ENCODE peak calls at places on chromosomes 3 and 15, in ten cellular contexts. M is NT2/D1; X is CD8-positive, alpha-beta T cell; V is tibial artery; K is mammary epithelial cell; G is pancreas; D is adipocyte; Y is MM.1S; W is mesendoderm; N is sigmoid colon. T is an unnamed sample.
A peak's percentile ranks its signal among the peaks of the same experiment; 100 is the strongest.

GRCh38 chr3:123733341-123733740 is 148.5 kb upstream of the HACD2 start:
- DNase-seq in W (no peak), X (no peak), M (no peak), Y (no peak), N (no peak), D (no peak), V (no peak), G (no peak), K (peak; percentile 53), T (no peak)

GRCh38 chr15:78405336-78405924 is 32.6 kb upstream of the IREB2 start:
- DNase-seq in K (no peak), D (no peak), M (no peak), G (no peak), N (no peak), X (no peak), Y (no peak), W (peak; percentile 40), V (no peak), T (peak; percentile 63)

GRCh38 chr3:16319723-16320122 is 54.7 kb downstream of the OXNAD1 start:
- DNase-seq in X (no peak), W (no peak), D (no peak), K (no peak), V (no peak), N (no peak), G (no peak), M (no peak), Y (no peak), T (no peak)

GRCh38 chr3:144665567-144666053 is 694.0 kb downstream of the DIPK2A start:
- DNase-seq in Y (no peak), W (no peak), V (no peak), D (no peak), K (no peak), X (no peak), N (no peak), M (no peak), G (no peak), T (peak; percentile 26)

GRCh38 chr3:97138914-97139541 is 324.6 kb downstream of the EPHA6 start:
- DNase-seq in D (no peak), W (peak; percentile 80), G (no peak), V (no peak), N (peak; percentile 46), Y (peak; percentile 30), K (peak; percentile 1), X (no peak), M (peak; percentile 16), T (no peak)

GRCh38 chr15:65401607-65402240 is 21.0 kb downstream of the IGDCC4 start:
- DNase-seq in Y (no peak), G (no peak), D (no peak), M (no peak), K (no peak), X (no peak), W (no peak), N (no peak), V (no peak), T (peak; percentile 33)

GRCh38 chr3:127674099-127674792 is 1.5 kb downstream of the ABTB1 start:
- DNase-seq in W (no peak), M (no peak), D (no peak), Y (no peak), N (peak; percentile 48), X (no peak), V (peak; percentile 60), K (no peak), G (no peak), T (peak; percentile 66)

GRCh38 chr15:35963316-35963715 is 417.4 kb upstream of the DPH6 start:
- DNase-seq in D (peak; percentile 20), V (no peak), W (no peak), Y (no peak), M (no peak), G (no peak), N (no peak), K (no peak), X (no peak), T (no peak)

DNA sequence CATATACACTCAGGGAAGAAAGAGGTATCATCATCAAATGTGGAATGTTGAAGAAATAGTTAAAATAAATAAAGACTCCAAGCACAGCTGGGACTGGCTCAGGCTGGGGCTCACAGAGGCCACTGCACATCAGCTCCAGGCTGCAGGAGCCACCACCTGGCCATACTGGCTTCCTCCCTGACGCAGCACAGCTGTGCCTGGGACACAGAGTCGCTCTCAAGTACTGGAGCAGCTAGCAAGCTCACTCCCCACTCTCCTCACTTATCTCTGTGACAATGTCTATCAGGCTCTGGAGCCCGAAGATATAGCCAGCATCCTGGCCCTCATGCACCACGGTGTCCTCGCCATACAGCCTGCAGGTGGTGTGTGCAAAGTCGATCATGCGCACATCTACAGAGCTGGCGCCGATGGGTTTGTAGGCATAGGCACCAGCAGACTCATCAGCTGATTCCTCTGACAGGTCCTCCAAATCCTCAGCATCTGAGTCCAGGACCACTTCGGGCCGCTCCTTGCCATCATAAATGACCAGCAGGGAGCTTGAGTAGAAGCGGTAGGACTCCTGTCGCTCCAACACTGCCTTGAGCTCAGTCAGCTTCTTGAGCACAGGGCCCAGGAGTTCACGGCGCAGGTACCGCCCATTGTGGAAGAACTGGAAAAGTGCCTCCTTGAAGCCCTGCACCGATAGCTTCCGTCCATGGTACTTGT is 2.5 kb upstream of the NCKIPSD start:
- DNase-seq in X (no peak), V (no peak), M (no peak), Y (no peak), N (no peak), W (no peak), D (no peak), G (no peak), K (no peak), T (no peak)
- H3K36me3 ChIP-seq in X (peaks cover 38% of the 10 kb centered on the region), V (peaks cover 61% of the 10 kb centered on the region), M (peaks cover 65% of the 10 kb centered on the region), Y (no peaks in the 10 kb centered on the region), N (peaks cover 48% of the 10 kb centered on the region), W (peaks cover 23% of the 10 kb centered on the region), D (peaks cover 59% of the 10 kb centered on the region), G (peaks cover 9% of the 10 kb centered on the region), K (peaks cover 36% of the 10 kb centered on the region), T (peaks cover 36% of the 10 kb centered on the region)

GRCh38 chr3:48928679-48929078 is 10.0 kb downstream of the ARIH2 start:
- DNase-seq in G (no peak), K (peak; percentile 20), D (no peak), X (no peak), M (no peak), N (no peak), Y (no peak), V (no peak), W (no peak), T (no peak)

GRCh38 chr3:48930590-48930989 is 11.9 kb downstream of the ARIH2 start:
- DNase-seq in N (no peak), X (no peak), Y (no peak), W (no peak), V (no peak), K (no peak), D (peak; percentile 47), G (no peak), M (no peak), T (no peak)

GRCh38 chr3:48934333-48934991 is 15.8 kb downstream of the ARIH2 start:
- DNase-seq in N (no peak), D (no peak), G (no peak), M (no peak), Y (no peak), W (no peak), V (no peak), K (no peak), X (no peak), T (no peak)

GRCh38 chr3:48929358-48930035 is 10.9 kb downstream of the ARIH2 start:
- DNase-seq in Y (no peak), W (no peak), K (no peak), G (no peak), X (no peak), N (no peak), V (no peak), M (no peak), D (no peak), T (no peak)

DNA sequence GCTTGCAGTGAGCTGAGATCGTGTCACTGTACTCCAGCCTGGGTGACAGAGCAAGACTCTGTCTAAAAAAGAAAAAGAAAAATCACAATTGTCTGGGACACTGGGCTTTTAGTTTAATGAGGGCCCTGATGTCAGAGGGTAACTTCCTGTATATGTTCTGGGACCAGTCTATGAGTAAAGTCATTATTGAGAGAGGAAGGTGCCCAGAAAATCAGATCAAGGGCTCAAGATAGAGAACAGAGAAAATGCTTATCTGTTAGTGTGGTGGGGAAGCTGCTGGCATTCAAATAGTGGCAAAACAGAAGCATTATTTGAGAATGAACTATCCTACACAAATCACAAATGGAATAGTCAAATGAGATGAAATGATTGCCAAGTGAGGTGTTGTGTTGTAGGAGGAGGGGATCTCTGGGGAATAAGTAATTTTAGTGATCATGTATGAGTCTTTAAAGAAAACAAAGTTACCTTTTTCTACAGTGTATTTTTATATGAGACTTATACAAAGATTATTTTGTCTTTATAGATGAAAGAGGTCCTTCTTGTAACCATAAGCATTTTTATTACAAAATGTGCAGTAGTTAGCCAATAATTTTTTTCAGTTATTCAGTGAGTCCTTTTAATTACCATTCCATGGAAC is 13.4 kb downstream of the ARIH2 start:
- DNase-seq in Y (no peak), K (no peak), X (no peak), V (no peak), M (no peak), D (no peak), W (no peak), N (no peak), G (no peak), T (no peak)
- H3K36me3 ChIP-seq in Y (peaks cover 24% of the 10 kb centered on the region), K (peaks cover 8% of the 10 kb centered on the region), X (peaks cover 34% of the 10 kb centered on the region), V (peaks cover 54% of the 10 kb centered on the region), M (peaks cover 75% of the 10 kb centered on the region), D (peaks cover 48% of the 10 kb centered on the region), W (peaks cover 6% of the 10 kb centered on the region), N (no peaks in the 10 kb centered on the region), G (no peaks in the 10 kb centered on the region), T (peaks cover 13% of the 10 kb centered on the region)

DNA sequence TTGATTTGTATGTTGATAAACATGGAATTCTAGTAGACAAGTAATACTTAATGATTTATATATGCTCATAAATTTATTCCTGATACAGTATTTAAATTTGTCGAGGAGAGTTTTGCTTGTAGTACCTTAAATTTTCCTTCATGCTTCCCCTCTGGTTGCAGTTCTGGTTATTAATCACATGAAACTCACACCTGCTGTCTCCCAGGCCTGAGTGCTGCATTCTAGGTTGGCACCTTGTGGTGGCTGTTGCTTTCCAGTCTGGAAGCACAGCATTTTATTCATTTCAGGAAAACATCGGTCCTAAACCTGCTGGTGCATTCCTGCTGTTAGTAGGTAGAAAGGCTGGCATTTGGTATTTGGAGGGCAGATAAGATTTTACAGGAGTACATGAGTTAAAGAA is 44.9 kb downstream of the ATP1B3 start:
- DNase-seq in K (no peak), V (no peak), G (no peak), X (no peak), D (no peak), W (no peak), N (no peak), M (no peak), Y (no peak), T (no peak)
- H3K36me3 ChIP-seq in K (peaks cover 24% of the 10 kb centered on the region), V (peaks cover 54% of the 10 kb centered on the region), G (no peaks in the 10 kb centered on the region), X (no peaks in the 10 kb centered on the region), D (peaks cover 59% of the 10 kb centered on the region), W (peaks cover 7% of the 10 kb centered on the region), N (peaks cover 9% of the 10 kb centered on the region), M (peaks cover 71% of the 10 kb centered on the region), Y (peaks cover 4% of the 10 kb centered on the region), T (peaks cover 6% of the 10 kb centered on the region)

GRCh38 chr15:50210462-50211264 is 28.7 kb downstream of the SLC27A2 start:
- DNase-seq in G (no peak), W (peak; percentile 71), X (no peak), Y (no peak), D (no peak), V (no peak), N (no peak), K (peak; percentile 48), M (peak; percentile 2), T (peak; percentile 64)

GRCh38 chr15:50206020-50206419 is 24.0 kb downstream of the SLC27A2 start:
- DNase-seq in M (no peak), V (no peak), K (no peak), Y (no peak), W (no peak), N (no peak), D (no peak), X (no peak), G (no peak), T (no peak)

GRCh38 chr15:50209804-50210203 is 27.8 kb downstream of the SLC27A2 start:
- DNase-seq in Y (no peak), M (no peak), V (no peak), D (no peak), X (no peak), G (no peak), K (peak; percentile 78), N (no peak), W (peak; percentile 22), T (no peak)
- H3K36me3 ChIP-seq in Y (no peaks in the 10 kb centered on the region), M (no peaks in the 10 kb centered on the region), V (no peaks in the 10 kb centered on the region), D (no peaks in the 10 kb centered on the region), X (no peaks in the 10 kb centered on the region), G (no peaks in the 10 kb centered on the region), K (no peaks in the 10 kb centered on the region), N (no peaks in the 10 kb centered on the region), W (no peaks in the 10 kb centered on the region), T (peaks cover 16% of the 10 kb centered on the region)